ENCODE peak calls at places on chromosomes 16 and 17, in nine cellular contexts. K is K562, C is prostate gland, O is spleen, N is GM12892, G is HCT116, V is stomach, J is sigmoid colon, Z is esophagus muscularis mucosa. D is an unnamed sample.

GRCh38 chr17:21376585-21376834 is 353 bp downstream of the KCNJ12 start:
- DNase-seq in K (peak; percentile 80), N (no peak), V (no peak), C (no peak), G (no peak), O (no peak), J (no peak), Z (no peak), D (no peak)

GRCh38 chr17:57349533-57350227 is 93.4 kb downstream of the MSI2 start:
- DNase-seq in K (no peak), C (no peak), Z (no peak), J (no peak), N (no peak), V (no peak), O (no peak), G (no peak), D (no peak)

GRCh38 chr17:4087911-4088693 is 54.7 kb downstream of the ZZEF1 start:
- DNase-seq in N (no peak), J (no peak), O (no peak), V (no peak), K (no peak), G (no peak), Z (no peak), C (no peak), D (no peak)

GRCh38 chr17:65254166-65254565 is 117.0 kb downstream of the RGS9 start:
- DNase-seq in K (no peak), N (no peak), O (no peak), V (no peak), J (no peak), Z (no peak), G (no peak), C (no peak), D (no peak)

GRCh38 chr16:67872631-67873434 is at the start of gene EDC4:
- DNase-seq in C (peak; percentile 48), N (peak; percentile 97), Z (peak; percentile 94), O (peak; percentile 96), J (peak; percentile 92), K (peak; percentile 94), V (peak; percentile 85), G (peak; percentile 52), D (peak; percentile 81)

GRCh38 chr17:77424585-77425344 is 284.0 kb downstream of the SEC14L1 start:
- DNase-seq in C (no peak), G (no peak), Z (peak; percentile 97), J (peak; percentile 98), K (peak; percentile 54), V (peak; percentile 72), N (no peak), O (peak; percentile 89), D (peak; percentile 79)

GRCh38 chr17:12631076-12631475 is 34.6 kb upstream of the MYOCD start:
- DNase-seq in K (no peak), C (no peak), N (no peak), G (no peak), O (no peak), V (no peak), J (no peak), Z (no peak), D (no peak)

GRCh38 chr16:88329726-88330700 is 52.7 kb upstream of the ZNF469 start:
- DNase-seq in N (no peak), V (no peak), Z (no peak), J (no peak), C (no peak), O (no peak), K (no peak), G (no peak), D (no peak)

GRCh38 chr16:89098767-89099430 is 5.2 kb downstream of the ACSF3 start:
- DNase-seq in O (peak; percentile 68), K (no peak), N (no peak), J (no peak), Z (no peak), C (no peak), V (no peak), G (no peak), D (no peak)

GRCh38 chr17:35239823-35240222 is 3.0 kb upstream of the SLFN5 start:
- DNase-seq in N (no peak), Z (no peak), J (no peak), K (no peak), G (no peak), V (no peak), O (no peak), C (no peak), D (no peak)

GRCh38 chr16:78528265-78528664 is 428.8 kb downstream of the WWOX start:
- DNase-seq in Z (no peak), O (no peak), K (no peak), G (no peak), J (no peak), C (no peak), N (no peak), V (no peak), D (no peak)

GRCh38 chr17:78806451-78806850 is 24.4 kb upstream of the CYTH1 start:
- DNase-seq in V (no peak), N (no peak), O (peak; percentile 88), J (no peak), Z (no peak), G (no peak), K (no peak), C (no peak), D (no peak)

GRCh38 chr16:11361043-11361442 is 15.8 kb downstream of the RMI2 start:
- DNase-seq in G (no peak), O (no peak), N (no peak), V (no peak), Z (no peak), J (no peak), K (no peak), C (no peak), D (no peak)

GRCh38 chr17:68204736-68205135 is 43.1 kb upstream of the AMZ2 start:
- DNase-seq in O (peak; percentile 83), C (no peak), V (no peak), N (no peak), Z (peak; percentile 89), K (peak; percentile 22), J (no peak), G (no peak), D (no peak)

GRCh38 chr17:12918132-12918531 is 99.7 kb downstream of the ELAC2 start:
- DNase-seq in Z (no peak), J (no peak), N (no peak), O (no peak), K (no peak), C (no peak), G (no peak), V (no peak), D (no peak)

DNA sequence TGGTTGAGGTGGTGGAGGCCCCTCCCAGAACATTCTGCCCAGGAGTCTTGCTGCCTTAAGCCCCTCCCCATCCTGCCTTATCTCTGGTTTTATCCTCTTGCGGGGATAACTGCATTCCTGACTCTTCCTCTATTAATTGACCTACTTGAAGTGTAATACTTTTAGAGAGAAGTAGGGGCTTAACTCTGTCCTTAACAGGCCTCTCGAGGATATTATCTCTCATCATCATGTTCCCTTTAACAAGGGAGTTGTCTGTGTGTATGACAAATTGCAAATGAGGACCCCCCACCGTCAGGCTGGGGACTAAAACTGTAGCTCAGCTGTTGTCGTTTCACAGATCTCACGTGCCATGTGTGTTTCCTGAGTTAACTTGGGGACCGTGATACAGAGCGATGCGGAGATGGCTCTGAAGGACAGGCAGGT is 106.1 kb downstream of the RPTOR start:
- DNase-seq in K (no peak), N (no peak), V (no peak), G (no peak), Z (no peak), C (no peak), O (no peak), J (no peak), D (no peak)
- TF ChIP-seq POLR2AphosphoS5 in K (no peak), N (no peak), V (no peak), G (no peak), Z (no peak), C (no peak), O (no peak), J (no peak), D (no peak)

GRCh38 chr17:50541916-50542688 is 4.9 kb upstream of the SPATA20 start:
- DNase-seq in G (no peak), V (peak; percentile 92), K (peak; percentile 99), Z (peak; percentile 95), C (peak; percentile 89), J (peak; percentile 92), O (peak; percentile 97), N (peak; percentile 99), D (peak; percentile 81)
- TF ChIP-seq POLR2A in G (peak; percentile 94), V (no peak), K (peak; percentile 64), Z (no peak), C (peak; percentile 64), J (no peak), O (no peak), N (no peak), D (no peak)

DNA sequence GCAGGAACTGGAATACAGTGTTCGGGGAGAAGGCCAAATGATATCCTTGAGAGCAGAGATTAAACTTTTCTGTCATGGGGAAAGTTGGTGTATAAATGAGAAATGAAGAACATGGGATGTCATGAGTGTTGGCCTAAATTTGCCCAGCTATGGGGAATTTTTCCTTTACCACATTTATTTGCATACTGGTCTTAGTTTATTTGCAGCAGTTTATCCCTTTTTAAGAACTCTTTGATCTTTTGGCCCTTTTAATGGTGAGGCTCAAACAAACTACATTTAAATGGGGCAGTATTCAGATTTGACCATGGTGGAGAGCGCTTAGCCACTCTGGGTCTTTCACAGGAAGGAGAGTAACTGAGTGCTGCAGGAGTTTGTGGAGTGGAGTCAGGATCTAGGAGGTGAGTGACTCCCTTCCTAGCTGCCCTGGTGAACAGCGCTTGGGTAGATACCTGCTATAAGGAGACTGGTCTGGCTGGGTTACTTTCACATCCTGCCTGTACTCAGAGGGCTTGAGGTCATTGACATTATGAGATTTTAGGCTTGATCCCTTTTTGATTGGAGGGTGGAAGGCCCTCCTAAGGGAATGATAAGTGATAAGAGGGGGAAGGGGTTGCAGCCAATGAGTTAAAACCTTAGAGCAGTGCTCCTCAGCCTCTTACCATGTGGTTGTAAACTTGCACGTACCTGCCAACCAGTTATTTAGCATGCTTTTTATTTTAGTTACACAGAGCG is 10.7 kb downstream of the PYCARD start:
- DNase-seq in Z (no peak), N (no peak), V (no peak), O (peak; percentile 15), K (peak; percentile 16), J (no peak), C (no peak), G (no peak), D (no peak)
- TF ChIP-seq POLR2AphosphoS5 in Z (no peak), N (peak; percentile 95), V (no peak), O (peak; percentile 21), K (peak; percentile 54), J (no peak), C (no peak), G (peak; percentile 29), D (no peak)

DNA sequence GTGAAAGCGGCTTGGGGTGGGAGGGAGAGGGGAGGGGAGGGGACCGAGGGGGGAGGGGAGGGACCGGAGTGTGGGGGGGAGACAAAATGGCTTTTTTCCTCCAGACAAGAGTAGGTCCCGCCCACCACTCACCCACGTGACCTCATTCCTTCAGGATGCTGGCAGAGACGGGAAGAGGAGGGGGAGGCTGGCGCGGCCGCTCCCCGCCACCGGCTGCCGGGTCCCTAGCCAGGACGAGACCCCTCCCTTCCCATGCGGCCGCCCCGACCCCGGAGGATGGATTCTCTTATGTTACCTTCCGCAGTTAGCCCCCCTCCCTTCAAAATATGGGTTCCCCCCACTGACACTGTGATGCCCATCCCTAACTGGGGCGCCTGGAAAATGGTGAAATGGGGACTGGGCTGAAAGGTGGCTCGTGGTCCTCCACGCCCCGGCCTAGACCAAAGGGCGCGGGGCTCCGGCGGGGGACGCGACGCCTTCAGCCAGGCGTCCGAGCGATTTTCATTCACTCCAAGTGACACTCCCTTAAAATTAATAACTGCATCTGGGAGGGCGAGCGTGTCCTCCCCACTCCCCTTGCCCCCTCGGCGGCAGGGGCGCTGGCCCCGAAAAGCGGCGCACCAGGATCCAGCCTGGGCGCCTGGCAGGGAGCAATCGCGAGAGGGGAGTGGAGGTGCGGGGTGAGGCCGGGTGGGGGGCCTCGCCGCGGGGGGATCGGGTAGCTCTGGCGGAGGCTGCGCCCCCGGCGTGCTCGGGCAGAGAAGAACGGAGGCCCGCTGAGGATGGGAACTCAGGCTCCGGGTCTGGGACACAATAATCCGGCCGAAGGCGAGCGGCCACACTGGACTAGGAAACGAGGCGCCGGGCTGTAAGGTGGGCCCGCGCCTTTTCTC is at the start of gene PCGF2:
- DNase-seq in O (peak; percentile 87), K (peak; percentile 77), N (no peak), G (peak; percentile 71), V (peak; percentile 85), J (peak; percentile 94), Z (peak; percentile 99), C (peak; percentile 97), D (peak; percentile 87)
- TF ChIP-seq POLR2A in O (no peak), K (no peak), N (no peak), G (no peak), V (no peak), J (peak; percentile 30), Z (no peak), C (peak; percentile 83), D (peak; percentile 44)

D was measured in breast epithelium.